ENCODE peak calls at places on chromosomes 2 and 18, in five cellular contexts. J is neuronal stem cell, C is brain microvascular endothelial cell, V is tibial nerve, W is cardiac muscle cell. H is an unnamed sample.

GRCh38 chr18:28087173-28087563 is 89.8 kb downstream of the CDH2 start:
- DNase-seq in J (peak), C (no peak), V (no peak), W (peak), H (peak)

GRCh38 chr2:36392854-36393253 is 37.3 kb downstream of the CRIM1 start:
- DNase-seq in J (no peak), C (no peak), V (no peak), W (no peak), H (no peak)

GRCh38 chr2:149188291-149188690 is 142.1 kb upstream of the LYPD6 start:
- DNase-seq in J (no peak), C (no peak), V (no peak), W (no peak), H (no peak)

GRCh38 chr18:40607741-40608140 is 1347.3 kb upstream of the PIK3C3 start:
- DNase-seq in J (no peak), C (no peak), V (no peak), W (peak), H (no peak)

GRCh38 chr2:1707771-1708351 is 36.5 kb downstream of the PXDN start:
- DNase-seq in J (peak), C (peak), V (peak), W (peak), H (peak)

GRCh38 chr2:164903214-164903613 is 52.1 kb downstream of the SLC38A11 start:
- DNase-seq in J (no peak), C (peak), V (no peak), W (peak), H (no peak)

GRCh38 chr18:59272221-59272888 is 899 bp downstream of the RAX start:
- DNase-seq in J (no peak), C (no peak), V (no peak), W (no peak), H (no peak)

GRCh38 chr18:34867520-34867919 is 157.4 kb downstream of the DTNA start:
- DNase-seq in J (no peak), C (peak), V (no peak), W (peak), H (no peak)

GRCh38 chr2:84880645-84881521 is at the start of gene TRABD2A:
- DNase-seq in J (peak), C (no peak), V (no peak), W (no peak), H (no peak)

GRCh38 chr2:171294608-171295007 is 133.9 kb upstream of the TLK1 start:
- DNase-seq in J (no peak), C (no peak), V (no peak), W (no peak), H (no peak)

GRCh38 chr2:157229572-157229971 is 27.9 kb upstream of the GALNT5 start:
- DNase-seq in J (no peak), C (peak), V (no peak), W (peak), H (no peak)

GRCh38 chr2:13000644-13001375 is 284.1 kb downstream of the TRIB2 start:
- DNase-seq in J (no peak), C (no peak), V (no peak), W (peak), H (peak)

GRCh38 chr2:151063271-151063670 is 198.4 kb downstream of the RBM43 start:
- DNase-seq in J (no peak), C (peak), V (no peak), W (peak), H (no peak)

GRCh38 chr2:202780514-202781021 is 91.0 kb downstream of the ICA1L start:
- DNase-seq in J (no peak), C (peak), V (no peak), W (no peak), H (no peak)

GRCh38 chr2:168686485-168687191 is 115.8 kb upstream of the NOSTRIN start:
- DNase-seq in J (no peak), C (peak), V (no peak), W (peak), H (no peak)

GRCh38 chr2:51387235-51387634 is 355.3 kb upstream of the NRXN1 start:
- DNase-seq in J (no peak), C (peak), V (no peak), W (peak), H (no peak)

GRCh38 chr2:101330253-101330921 is 21.9 kb upstream of the RNF149 start:
- DNase-seq in J (no peak), C (no peak), V (no peak), W (peak), H (peak)

GRCh38 chr2:235977445-235977844 is 190.7 kb downstream of the GBX2 start:
- DNase-seq in J (no peak), C (no peak), V (no peak), W (no peak), H (no peak)

GRCh38 chr2:157874997-157875719 is 972 bp downstream of the ACVR1 start:
- DNase-seq in J (peak), C (peak), V (peak), W (peak), H (peak)

GRCh38 chr2:80473806-80474205 is 169.3 kb upstream of the LRRTM1 start:
- DNase-seq in J (no peak), C (no peak), V (no peak), W (no peak), H (no peak)

GRCh38 chr2:5700551-5700950 is 8.4 kb downstream of the SOX11 start:
- DNase-seq in J (no peak), C (no peak), V (no peak), W (no peak), H (no peak)

GRCh38 chr2:64595397-64596160 is 58.1 kb downstream of the SERTAD2 start:
- DNase-seq in J (no peak), C (no peak), V (no peak), W (peak), H (no peak)

GRCh38 chr2:145323512-145323911 is 803.6 kb upstream of the ZEB2 start:
- DNase-seq in J (no peak), C (no peak), V (no peak), W (no peak), H (no peak)

GRCh38 chr2:110860620-110861019 is 128.2 kb downstream of the ACOXL start:
- DNase-seq in J (no peak), C (no peak), V (no peak), W (no peak), H (no peak)

GRCh38 chr2:235077046-235077445 is 125.2 kb downstream of the SH3BP4 start:
- DNase-seq in J (no peak), C (no peak), V (no peak), W (no peak), H (no peak)

GRCh38 chr18:43034683-43035500 is 80.6 kb downstream of the RIT2 start:
- DNase-seq in J (no peak), C (no peak), V (no peak), W (no peak), H (no peak)

GRCh38 chr2:232476791-232477190 is 10.8 kb downstream of the ECEL1 start:
- DNase-seq in J (no peak), C (no peak), V (no peak), W (no peak), H (no peak)

GRCh38 chr2:168424112-168424951 is 31.7 kb upstream of the CERS6 start:
- DNase-seq in J (no peak), C (peak), V (no peak), W (peak), H (no peak)

GRCh38 chr2:110872521-110872920 is 140.1 kb downstream of the ACOXL start:
- DNase-seq in J (no peak), C (no peak), V (no peak), W (no peak), H (no peak)

DNA sequence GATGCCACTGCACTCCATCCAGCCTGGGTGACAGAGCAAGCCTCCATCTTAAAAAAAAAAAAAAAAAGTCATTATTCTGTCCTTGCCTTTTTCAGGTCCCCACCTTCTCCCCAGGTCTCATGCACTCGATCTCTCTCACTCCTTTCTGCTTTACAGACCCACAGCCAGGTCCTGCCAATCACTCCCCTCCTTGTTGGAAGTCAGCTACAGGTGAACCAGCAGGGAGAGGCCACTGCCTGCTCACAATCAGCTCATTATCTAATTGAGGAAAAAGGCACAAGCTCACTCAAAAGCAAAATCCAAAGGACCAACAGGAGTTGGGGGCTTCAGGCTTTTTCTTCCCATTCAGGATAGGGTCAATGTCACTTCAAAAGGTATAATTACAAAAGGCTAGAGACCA is 2.0 kb downstream of the WDFY1 start:
- DNase-seq in J (no peak), C (no peak), V (no peak), W (no peak), H (no peak)
- H3K27ac ChIP-seq in J (no peak), C (peak), V (no peak), W (no peak), H (peak)

DNA sequence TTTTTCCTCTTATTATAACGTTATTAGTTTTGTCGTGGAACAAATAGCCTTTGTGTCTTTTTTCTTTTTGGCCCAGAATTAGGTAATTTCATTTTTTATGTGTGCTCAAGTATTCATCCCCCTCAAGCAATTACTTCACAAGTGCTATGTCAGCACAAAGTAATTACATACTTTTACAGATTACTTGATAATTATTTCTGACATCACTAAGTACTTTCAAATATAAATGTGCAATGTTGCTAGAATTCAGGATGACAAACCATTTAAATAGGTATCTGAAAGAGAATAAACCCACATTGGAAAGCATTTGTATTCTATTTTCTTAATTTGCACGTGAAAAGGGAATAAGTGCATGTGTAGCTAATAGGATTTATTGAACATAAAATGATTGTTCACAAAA is 238.2 kb downstream of the CDH7 start:
- DNase-seq in J (no peak), C (no peak), V (no peak), W (no peak), H (no peak)
- H3K27ac ChIP-seq in J (no peak), C (no peak), V (no peak), W (no peak), H (no peak)

GRCh38 chr2:174965992-174966789 is 39.0 kb downstream of the CHN1 start:
- DNase-seq in J (no peak), C (no peak), V (no peak), W (peak), H (no peak)

GRCh38 chr2:174965551-174965950 is 39.6 kb downstream of the CHN1 start:
- DNase-seq in J (no peak), C (no peak), V (no peak), W (no peak), H (no peak)

GRCh38 chr2:174967086-174967485 is 38.1 kb downstream of the CHN1 start:
- DNase-seq in J (no peak), C (no peak), V (no peak), W (no peak), H (no peak)

GRCh38 chr2:174963437-174964400 is 41.5 kb downstream of the CHN1 start:
- DNase-seq in J (no peak), C (no peak), V (no peak), W (no peak), H (no peak)

GRCh38 chr2:174964404-174964803 is 40.8 kb downstream of the CHN1 start:
- DNase-seq in J (peak), C (no peak), V (no peak), W (no peak), H (no peak)
- H3K27ac ChIP-seq in J (peak), C (no peak), V (no peak), W (peak), H (no peak)

DNA sequence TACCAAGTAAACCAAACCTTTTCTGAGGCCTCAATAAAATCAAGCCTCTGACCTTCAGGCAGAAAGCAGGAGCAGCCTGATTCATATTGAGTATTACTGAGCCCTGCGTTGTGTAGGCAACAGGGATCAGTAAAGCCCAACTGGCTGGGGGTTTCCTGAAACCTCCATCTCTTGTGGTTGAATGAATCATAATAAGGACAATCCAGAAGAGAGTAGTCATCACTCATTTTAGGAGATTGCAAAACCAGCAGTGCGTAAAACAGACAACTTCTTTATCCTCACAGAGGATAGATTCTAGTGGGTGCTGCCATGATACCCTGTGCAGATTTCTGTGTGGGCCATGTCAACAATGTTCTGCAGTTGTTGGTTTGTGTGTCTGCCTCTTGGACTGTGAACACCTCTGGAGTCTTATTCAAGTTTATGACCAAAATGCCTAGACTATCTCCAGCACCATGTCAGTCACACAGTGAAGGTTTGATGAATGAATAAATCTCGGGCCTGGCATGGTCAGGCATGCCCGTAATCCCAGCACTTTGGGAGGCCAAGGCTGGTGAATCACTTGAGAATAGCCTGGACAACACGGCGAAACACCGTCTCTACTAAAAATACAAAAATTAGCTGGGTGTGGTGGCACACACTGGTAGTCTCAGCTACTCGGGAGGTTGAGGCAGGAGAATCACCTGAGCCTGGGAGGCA is 51.8 kb upstream of the RAB27B start:
- DNase-seq in J (no peak), C (peak), V (peak), W (peak), H (no peak)
- H3K27ac ChIP-seq in J (no peak), C (peak), V (no peak), W (no peak), H (no peak)

GRCh38 chr18:21115519-21116411 is 4.2 kb upstream of the ROCK1 start:
- DNase-seq in J (no peak), C (peak), V (no peak), W (peak), H (no peak)
- H3K27ac ChIP-seq in J (no peak), C (peak), V (no peak), W (no peak), H (no peak)

GRCh38 chr2:11698009-11698922 is 28.3 kb upstream of the NTSR2 start:
- DNase-seq in J (no peak), C (peak), V (peak), W (peak), H (peak)
- H3K27ac ChIP-seq in J (no peak), C (no peak), V (peak), W (peak), H (peak)

GRCh38 chr2:54906711-54907110 is 143.5 kb downstream of the RTN4 start:
- DNase-seq in J (no peak), C (no peak), V (no peak), W (no peak), H (no peak)

GRCh38 chr2:54902763-54903162 is 147.5 kb downstream of the RTN4 start:
- DNase-seq in J (no peak), C (no peak), V (no peak), W (no peak), H (no peak)

GRCh38 chr2:54903736-54904554 is 146.3 kb downstream of the RTN4 start:
- DNase-seq in J (no peak), C (peak), V (no peak), W (peak), H (no peak)

GRCh38 chr2:54907663-54908062 is 142.6 kb downstream of the RTN4 start:
- DNase-seq in J (no peak), C (no peak), V (no peak), W (no peak), H (no peak)

GRCh38 chr2:54904836-54905235 is 145.4 kb downstream of the RTN4 start:
- DNase-seq in J (no peak), C (no peak), V (no peak), W (no peak), H (no peak)
- H3K27ac ChIP-seq in J (no peak), C (no peak), V (no peak), W (no peak), H (no peak)

GRCh38 chr18:13710460-13710859 is 15.9 kb downstream of the FAM210A start:
- DNase-seq in J (no peak), C (no peak), V (no peak), W (no peak), H (no peak)

GRCh38 chr18:13716916-13717315 is 9.4 kb downstream of the FAM210A start:
- DNase-seq in J (no peak), C (no peak), V (no peak), W (no peak), H (no peak)

GRCh38 chr18:13712400-13713131 is 13.8 kb downstream of the FAM210A start:
- DNase-seq in J (no peak), C (no peak), V (no peak), W (no peak), H (no peak)

DNA sequence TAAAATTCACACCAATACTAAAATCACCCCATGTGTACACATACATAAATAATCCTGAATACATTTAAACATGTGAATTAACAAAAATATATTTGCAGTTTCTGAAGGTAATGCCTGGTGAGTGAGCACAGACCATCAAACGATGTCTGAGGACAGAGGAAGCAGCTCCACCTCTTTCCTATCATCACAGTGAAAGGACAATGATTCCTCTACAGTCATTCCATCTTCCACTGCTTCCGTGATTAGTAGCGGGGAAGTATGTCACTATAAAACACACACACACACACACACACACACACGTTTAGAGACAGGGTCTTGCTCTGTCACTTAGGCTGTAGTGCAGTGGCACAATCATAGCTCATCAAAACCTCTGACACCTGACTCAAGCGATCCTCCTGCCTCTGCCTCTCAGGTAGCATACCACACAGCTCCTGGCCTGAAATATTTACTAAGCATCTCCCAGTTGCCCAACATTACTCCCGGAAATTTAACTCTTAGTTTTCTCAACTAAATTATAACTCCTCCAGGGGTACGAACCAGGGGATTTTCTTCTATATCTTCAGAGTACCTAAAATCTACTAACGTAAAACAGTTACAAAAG is 12.8 kb downstream of the FAM210A start:
- DNase-seq in J (no peak), C (no peak), V (no peak), W (no peak), H (no peak)
- H3K27ac ChIP-seq in J (no peak), C (no peak), V (no peak), W (peak), H (no peak)

GRCh38 chr18:49178736-49179135 is 228.0 kb upstream of the SMAD7 start:
- DNase-seq in J (no peak), C (peak), V (peak), W (peak), H (peak)
- H3K27ac ChIP-seq in J (no peak), C (no peak), V (no peak), W (no peak), H (no peak)